ENCODE peak calls at places on chromosomes 7 and 10, in four cellular contexts. E, X, W and I are unnamed samples.

GRCh38 chr10:102412293-102412692 is 6.3 kb downstream of the PSD start:
- DNase-seq in E (no peak), X (no peak), W (no peak), I (no peak)

GRCh38 chr7:142603870-142604448 is 145.3 kb upstream of the PRSS1 start:
- DNase-seq in E (peak; percentile 71), X (peak; percentile 54), W (peak; percentile 37), I (no peak)

GRCh38 chr10:28595618-28596017 is 62.7 kb downstream of the WAC start:
- DNase-seq in E (no peak), X (peak; percentile 42), W (no peak), I (no peak)

GRCh38 chr10:49205206-49205605 is 17.0 kb upstream of the TMEM273 start:
- DNase-seq in E (no peak), X (no peak), W (no peak), I (no peak)

GRCh38 chr7:99127636-99128035 is 16.3 kb downstream of the SMURF1 start:
- DNase-seq in E (no peak), X (peak; percentile 88), W (no peak), I (no peak)

GRCh38 chr7:4681922-4682620 is at the start of gene FOXK1:
- DNase-seq in E (peak; percentile 76), X (peak; percentile 91), W (peak; percentile 69), I (peak; percentile 52)

GRCh38 chr7:44309271-44310091 is 15.9 kb downstream of the CAMK2B start:
- DNase-seq in E (peak; percentile 68), X (peak; percentile 88), W (no peak), I (no peak)

GRCh38 chr10:5952731-5953385 is 24.5 kb downstream of the IL15RA start:
- DNase-seq in E (no peak), X (no peak), W (no peak), I (no peak)

GRCh38 chr7:969403-969802 is 5.9 kb downstream of the COX19 start:
- DNase-seq in E (no peak), X (no peak), W (no peak), I (no peak)

GRCh38 chr10:102918817-102919236 is 733 bp downstream of the CNNM2 start:
- DNase-seq in E (no peak), X (peak; percentile 54), W (peak; percentile 24), I (no peak)

GRCh38 chr7:91953618-91954017 is 13.0 kb downstream of the AKAP9 start:
- DNase-seq in E (no peak), X (peak; percentile 47), W (no peak), I (no peak)

GRCh38 chr7:76220185-76221057 is 18.7 kb downstream of the SRRM3 start:
- DNase-seq in E (peak; percentile 21), X (peak; percentile 59), W (no peak), I (no peak)

GRCh38 chr10:132992433-132993215 is 50.3 kb upstream of the CFAP46 start:
- DNase-seq in E (no peak), X (no peak), W (no peak), I (no peak)

GRCh38 chr10:95860486-95861040 is 47.2 kb upstream of the CC2D2B start:
- DNase-seq in E (no peak), X (peak; percentile 38), W (no peak), I (no peak)

GRCh38 chr7:43764039-43764789 is 5.7 kb downstream of the BLVRA start:
- DNase-seq in E (peak; percentile 59), X (no peak), W (no peak), I (no peak)

GRCh38 chr10:132443605-132443997 is 46.6 kb downstream of the PWWP2B start:
- DNase-seq in E (peak; percentile 42), X (peak; percentile 86), W (peak; percentile 52), I (no peak)

GRCh38 chr7:8389898-8390642 is 43.3 kb upstream of the NXPH1 start:
- DNase-seq in E (peak; percentile 51), X (peak; percentile 10), W (no peak), I (peak; percentile 70)

GRCh38 chr7:31724696-31725095 is 37.7 kb downstream of the PPP1R17 start:
- DNase-seq in E (no peak), X (no peak), W (no peak), I (no peak)

GRCh38 chr7:80781146-80781545 is 137.7 kb downstream of the SEMA3C start:
- DNase-seq in E (no peak), X (peak; percentile 30), W (no peak), I (no peak)

GRCh38 chr7:1669486-1669951 is 558 bp upstream of the ELFN1 start:
- DNase-seq in E (peak; percentile 2), X (no peak), W (no peak), I (no peak)

GRCh38 chr7:92135100-92135429 is 788 bp upstream of the CYP51A1 start:
- DNase-seq in E (peak; percentile 52), X (peak; percentile 55), W (no peak), I (no peak)

GRCh38 chr7:149685455-149685854 is 87.9 kb downstream of the ZNF467 start:
- DNase-seq in E (no peak), X (peak; percentile 56), W (no peak), I (no peak)

GRCh38 chr7:94620703-94621118 is 35.2 kb downstream of the SGCE start:
- DNase-seq in E (peak; percentile 50), X (peak; percentile 96), W (no peak), I (peak; percentile 29)

GRCh38 chr10:119377905-119378736 is 164.4 kb downstream of the RGS10 start:
- DNase-seq in E (no peak), X (peak; percentile 25), W (no peak), I (no peak)

GRCh38 chr7:141915565-141915964 is 634 bp upstream of the OR9A4 start:
- DNase-seq in E (peak; percentile 76), X (no peak), W (no peak), I (no peak)

GRCh38 chr10:88004451-88004850 is 141.0 kb downstream of the PTEN start:
- DNase-seq in E (no peak), X (peak; percentile 42), W (no peak), I (no peak)

DNA sequence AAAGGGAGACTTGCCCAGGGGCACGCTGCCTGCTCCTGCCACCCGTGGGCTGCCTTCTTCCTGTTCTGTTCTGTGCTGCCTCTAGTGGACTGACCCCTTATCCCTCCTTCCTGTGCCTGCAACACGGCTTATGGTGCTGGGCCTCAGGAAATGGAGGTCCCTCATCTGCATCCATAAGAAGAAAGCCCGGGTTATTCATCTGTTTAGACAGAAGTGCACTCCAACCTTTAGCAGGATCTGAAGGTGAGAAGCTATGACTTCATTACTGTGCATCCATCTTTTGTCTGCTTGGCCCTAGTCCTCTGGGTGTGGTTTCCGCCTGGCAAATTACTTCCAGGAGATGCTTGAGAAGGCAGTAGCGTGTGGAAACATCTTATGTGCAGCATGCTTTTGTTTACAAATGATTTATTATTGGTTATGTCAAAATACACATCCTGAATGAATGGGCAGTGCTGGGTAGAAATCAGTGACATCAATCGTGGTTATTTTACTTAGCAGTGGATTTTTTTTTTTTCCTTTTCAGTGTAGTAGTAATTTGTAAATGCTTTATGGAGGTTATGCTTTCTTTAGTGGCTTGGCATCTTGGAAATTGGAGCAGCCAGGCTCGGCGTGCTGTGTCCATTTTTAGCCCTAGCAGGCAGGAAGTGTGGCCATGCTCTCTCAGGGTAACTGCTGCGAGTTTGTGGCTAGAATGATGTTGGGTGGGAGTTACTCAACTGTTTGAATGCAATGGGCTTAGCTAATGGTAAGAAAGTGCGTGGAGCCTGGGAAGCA is 12.7 kb downstream of the PTPRE start:
- DNase-seq in E (no peak), X (peak; percentile 86), W (no peak), I (no peak)
- H3K27ac ChIP-seq in E (no peak overlapping the region), X (peak overlapping the region; percentile 79), W (no peak overlapping the region), I (no peak overlapping the region)

GRCh38 chr10:4533626-4534025 is 292.4 kb upstream of the AKR1E2 start:
- DNase-seq in E (no peak), X (peak; percentile 53), W (no peak), I (no peak)
- H3K27ac ChIP-seq in E (no peak overlapping the region), X (peak overlapping the region; percentile 98), W (no peak overlapping the region), I (no peak overlapping the region)

GRCh38 chr7:2800923-2801682 is 43.0 kb downstream of the GNA12 start:
- DNase-seq in E (peak; percentile 59), X (peak; percentile 73), W (no peak), I (no peak)
- H3K27ac ChIP-seq in E (no peak overlapping the region), X (peak overlapping the region; percentile 51), W (no peak overlapping the region), I (no peak overlapping the region)

GRCh38 chr10:71878327-71879034 is 27.4 kb upstream of the PSAP start:
- DNase-seq in E (no peak), X (no peak), W (no peak), I (no peak)

GRCh38 chr10:71880425-71881306 is 29.6 kb upstream of the PSAP start:
- DNase-seq in E (peak; percentile 12), X (peak; percentile 19), W (no peak), I (no peak)

GRCh38 chr10:71887767-71888166 is 36.7 kb upstream of the PSAP start:
- DNase-seq in E (no peak), X (peak; percentile 27), W (no peak), I (no peak)

GRCh38 chr10:71881956-71882355 is 30.9 kb upstream of the PSAP start:
- DNase-seq in E (no peak), X (no peak), W (no peak), I (no peak)

GRCh38 chr10:71882813-71883746 is 32.0 kb upstream of the PSAP start:
- DNase-seq in E (no peak), X (no peak), W (no peak), I (no peak)
- H3K27ac ChIP-seq in E (no peak overlapping the region), X (no peak overlapping the region), W (no peak overlapping the region), I (peak overlapping the region; percentile 21)

DNA sequence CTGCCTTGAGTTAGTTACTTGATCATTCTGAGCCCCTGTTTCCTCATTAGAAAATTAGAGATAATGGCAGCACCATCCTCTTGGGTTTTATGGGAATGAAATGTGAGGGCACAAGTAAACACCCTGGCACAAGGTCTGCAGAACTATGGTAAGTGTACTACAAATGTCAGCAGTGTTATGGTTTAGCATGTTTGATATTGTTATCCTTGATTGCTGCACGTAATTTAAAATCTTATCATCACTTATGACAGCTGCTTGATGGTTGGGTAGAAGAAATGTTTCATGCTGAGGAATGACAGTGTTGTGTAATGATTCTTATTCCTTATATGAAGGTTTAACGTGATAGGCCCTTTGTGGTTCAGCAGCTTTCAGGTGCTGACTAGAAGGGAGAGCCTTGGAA is 134.3 kb downstream of the KAT6B start:
- DNase-seq in E (no peak), X (no peak), W (no peak), I (no peak)
- H3K27ac ChIP-seq in E (no peak overlapping the region), X (no peak overlapping the region), W (no peak overlapping the region), I (no peak overlapping the region)

GRCh38 chr10:8595140-8595539 is 540.7 kb downstream of the GATA3 start:
- DNase-seq in E (no peak), X (no peak), W (no peak), I (no peak)
- H3K27ac ChIP-seq in E (no peak overlapping the region), X (no peak overlapping the region), W (no peak overlapping the region), I (no peak overlapping the region)

GRCh38 chr10:110241841-110242240 is 34.4 kb downstream of the MXI1 start:
- DNase-seq in E (no peak), X (no peak), W (no peak), I (no peak)

GRCh38 chr10:110239892-110240291 is 32.5 kb downstream of the MXI1 start:
- DNase-seq in E (no peak), X (no peak), W (no peak), I (no peak)

GRCh38 chr10:110241407-110241806 is 34.0 kb downstream of the MXI1 start:
- DNase-seq in E (no peak), X (no peak), W (no peak), I (no peak)

DNA sequence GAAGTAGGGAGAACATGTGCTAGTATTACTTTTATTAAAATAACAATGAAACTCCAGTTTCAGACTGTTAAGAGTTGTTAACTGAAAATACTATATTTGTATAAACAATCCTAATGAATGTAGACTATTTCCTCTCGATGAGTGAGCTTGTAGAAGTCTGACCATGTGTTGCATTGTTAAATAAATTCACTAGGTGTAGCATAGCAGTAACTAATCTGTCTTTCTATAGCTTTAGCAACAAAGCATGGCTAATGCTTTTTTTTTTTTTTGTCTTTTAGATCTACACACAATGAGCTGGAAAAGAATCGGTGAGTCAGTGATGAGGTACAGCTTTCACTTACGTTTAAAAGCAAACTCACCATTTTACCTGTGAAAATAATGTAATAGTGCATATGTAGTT is 37.1 kb downstream of the MXI1 start:
- DNase-seq in E (no peak), X (no peak), W (no peak), I (no peak)
- H3K27ac ChIP-seq in E (no peak overlapping the region), X (no peak overlapping the region), W (no peak overlapping the region), I (no peak overlapping the region)